ENCODE peak calls at places on chromosomes 6 and 20, in seven cellular contexts. Y is progenitor cell of endocrine pancreas; Z is mucosa of descending colon; L is nephron progenitor cell; R is CD4-positive, alpha-beta T cell; B is stimulated activated CD8-positive, alpha-beta memory T cell treated with anti-CD3 and anti-CD28 coated beads, Interleukin-15, amount 100 ng/mL, for 1 hour; M is NCI-H748 treated with DMSO at 0.1 percent for 48 hours. A is an unnamed sample.

GRCh38 chr20:528923-529594 is 14.5 kb downstream of the CSNK2A1 start:
- DNase-seq in Y (no peak), Z (no peak), L (no peak), R (no peak), B (no peak), M (no peak), A (no peak)

GRCh38 chr6:4192173-4192572 is 56.8 kb upstream of the ECI2 start:
- DNase-seq in Y (no peak), Z (no peak), L (no peak), R (no peak), B (no peak), M (no peak), A (no peak)

GRCh38 chr6:162053084-162053483 is 674.5 kb downstream of the PRKN start:
- DNase-seq in Y (no peak), Z (no peak), L (no peak), R (no peak), B (no peak), M (no peak), A (no peak)

GRCh38 chr20:37398750-37399621 is 53.0 kb downstream of the SRC start:
- DNase-seq in Y (no peak), Z (no peak), L (no peak), R (no peak), B (no peak), M (no peak), A (no peak)

GRCh38 chr6:7878401-7878964 is 32.1 kb downstream of the TXNDC5 start:
- DNase-seq in Y (no peak), Z (no peak), L (no peak), R (no peak), B (no peak), M (no peak), A (no peak)

GRCh38 chr6:116265081-116265829 is 11.4 kb upstream of the TSPYL4 start:
- DNase-seq in Y (no peak), Z (peak; percentile 51), L (no peak), R (no peak), B (no peak), M (no peak), A (no peak)

GRCh38 chr20:35451295-35451694 is 4.1 kb upstream of the CEP250 start:
- DNase-seq in Y (no peak), Z (no peak), L (no peak), R (no peak), B (no peak), M (no peak), A (no peak)

GRCh38 chr6:4296552-4296951 is 161.2 kb upstream of the ECI2 start:
- DNase-seq in Y (no peak), Z (no peak), L (no peak), R (no peak), B (no peak), M (no peak), A (no peak)

GRCh38 chr20:38139156-38139912 is 25.7 kb downstream of the TGM2 start:
- DNase-seq in Y (no peak), Z (no peak), L (no peak), R (no peak), B (no peak), M (no peak), A (no peak)

GRCh38 chr6:75211920-75212590 is 6.2 kb upstream of the COL12A1 start:
- DNase-seq in Y (no peak), Z (no peak), L (no peak), R (no peak), B (no peak), M (no peak), A (no peak)

GRCh38 chr6:116465246-116465645 is 4.1 kb downstream of the CALHM6 start:
- DNase-seq in Y (no peak), Z (no peak), L (no peak), R (no peak), B (no peak), M (no peak), A (no peak)

GRCh38 chr6:112879920-112880413 is 532.8 kb downstream of the RFPL4B start:
- DNase-seq in Y (peak; percentile 81), Z (no peak), L (no peak), R (no peak), B (no peak), M (no peak), A (peak; percentile 3)

GRCh38 chr6:107361568-107362270 is 97.6 kb downstream of the PDSS2 start:
- DNase-seq in Y (no peak), Z (no peak), L (no peak), R (no peak), B (no peak), M (no peak), A (no peak)

GRCh38 chr20:11274137-11274536 is 600.3 kb upstream of the JAG1 start:
- DNase-seq in Y (no peak), Z (no peak), L (peak; percentile 36), R (no peak), B (no peak), M (peak; percentile 90), A (peak; percentile 20)

GRCh38 chr6:41453232-41453631 is 92.9 kb upstream of the FOXP4 start:
- DNase-seq in Y (no peak), Z (no peak), L (no peak), R (no peak), B (no peak), M (no peak), A (no peak)

GRCh38 chr6:27872634-27873028 is 39.6 kb downstream of the OR2B2 start:
- DNase-seq in Y (no peak), Z (no peak), L (no peak), R (no peak), B (no peak), M (no peak), A (no peak)

GRCh38 chr6:4134841-4135664 is at the start of gene ECI2:
- DNase-seq in Y (no peak), Z (peak; percentile 82), L (no peak), R (peak; percentile 22), B (peak; percentile 16), M (peak; percentile 93), A (peak; percentile 97)

GRCh38 chr6:134466751-134467525 is 149.0 kb upstream of the SGK1 start:
- DNase-seq in Y (no peak), Z (no peak), L (no peak), R (no peak), B (no peak), M (no peak), A (no peak)

GRCh38 chr6:12844284-12845223 is 128.0 kb downstream of the PHACTR1 start:
- DNase-seq in Y (no peak), Z (no peak), L (no peak), R (no peak), B (no peak), M (peak; percentile 2), A (no peak)